ENCODE peak calls at places on chromosome 9, in six cellular contexts. One of them, this sample, is unnamed.

GRCh38 chr9:96599298-96599697 is 20.3 kb downstream of the CDC14B start:
- DNase-seq in HCT116: no peak
- DNase-seq in naive thymus-derived CD4-positive, alpha-beta T cell: no peak
- DNase-seq in foreskin keratinocyte: no peak
- DNase-seq in SJCRH30: no peak
- DNase-seq in ascending aorta: no peak
- DNase-seq in this sample: no peak

GRCh38 chr9:69085523-69086283 is 50.2 kb downstream of the FXN start:
- DNase-seq in HCT116: no peak
- DNase-seq in naive thymus-derived CD4-positive, alpha-beta T cell: no peak
- DNase-seq in foreskin keratinocyte: no peak
- DNase-seq in SJCRH30: no peak
- DNase-seq in ascending aorta: no peak
- DNase-seq in this sample: peak; percentile 54

GRCh38 chr9:75086443-75087278 is 1.3 kb downstream of the NMRK1 start:
- DNase-seq in HCT116: no peak
- DNase-seq in naive thymus-derived CD4-positive, alpha-beta T cell: no peak
- DNase-seq in foreskin keratinocyte: no peak
- DNase-seq in SJCRH30: peak; percentile 67
- DNase-seq in ascending aorta: no peak
- DNase-seq in this sample: peak; percentile 50

GRCh38 chr9:2018764-2019548 is 3.8 kb downstream of the SMARCA2 start:
- DNase-seq in HCT116: no peak
- DNase-seq in naive thymus-derived CD4-positive, alpha-beta T cell: peak; percentile 59
- DNase-seq in foreskin keratinocyte: no peak
- DNase-seq in SJCRH30: no peak
- DNase-seq in ascending aorta: no peak
- DNase-seq in this sample: no peak

GRCh38 chr9:89815903-89816573 is 211.2 kb downstream of the GADD45G start:
- DNase-seq in HCT116: no peak
- DNase-seq in naive thymus-derived CD4-positive, alpha-beta T cell: no peak
- DNase-seq in foreskin keratinocyte: no peak
- DNase-seq in SJCRH30: no peak
- DNase-seq in ascending aorta: no peak
- DNase-seq in this sample: no peak

GRCh38 chr9:124863371-124863831 is 1.5 kb downstream of the ARPC5L start:
- DNase-seq in HCT116: no peak
- DNase-seq in naive thymus-derived CD4-positive, alpha-beta T cell: no peak
- DNase-seq in foreskin keratinocyte: peak; percentile 90
- DNase-seq in SJCRH30: no peak
- DNase-seq in ascending aorta: no peak
- DNase-seq in this sample: no peak

GRCh38 chr9:99387416-99387815 is 165.3 kb downstream of the SEC61B start:
- DNase-seq in HCT116: no peak
- DNase-seq in naive thymus-derived CD4-positive, alpha-beta T cell: no peak
- DNase-seq in foreskin keratinocyte: no peak
- DNase-seq in SJCRH30: no peak
- DNase-seq in ascending aorta: no peak
- DNase-seq in this sample: no peak

GRCh38 chr9:95313010-95313498 is 4.5 kb downstream of the FANCC start:
- DNase-seq in HCT116: peak; percentile 65
- DNase-seq in naive thymus-derived CD4-positive, alpha-beta T cell: no peak
- DNase-seq in foreskin keratinocyte: peak; percentile 54
- DNase-seq in SJCRH30: peak; percentile 78
- DNase-seq in ascending aorta: no peak
- DNase-seq in this sample: peak; percentile 90

GRCh38 chr9:72883867-72884266 is 69.0 kb downstream of the ALDH1A1 start:
- DNase-seq in HCT116: no peak
- DNase-seq in naive thymus-derived CD4-positive, alpha-beta T cell: no peak
- DNase-seq in foreskin keratinocyte: no peak
- DNase-seq in SJCRH30: no peak
- DNase-seq in ascending aorta: no peak
- DNase-seq in this sample: no peak

GRCh38 chr9:113577525-113578261 is 114.2 kb downstream of the RGS3 start:
- DNase-seq in HCT116: no peak
- DNase-seq in naive thymus-derived CD4-positive, alpha-beta T cell: no peak
- DNase-seq in foreskin keratinocyte: no peak
- DNase-seq in SJCRH30: peak; percentile 68
- DNase-seq in ascending aorta: no peak
- DNase-seq in this sample: no peak

GRCh38 chr9:99451121-99451606 is 229.1 kb downstream of the SEC61B start:
- DNase-seq in HCT116: no peak
- DNase-seq in naive thymus-derived CD4-positive, alpha-beta T cell: no peak
- DNase-seq in foreskin keratinocyte: no peak
- DNase-seq in SJCRH30: no peak
- DNase-seq in ascending aorta: no peak
- DNase-seq in this sample: no peak

GRCh38 chr9:4517274-4517673 is 27.0 kb downstream of the SLC1A1 start:
- DNase-seq in HCT116: no peak
- DNase-seq in naive thymus-derived CD4-positive, alpha-beta T cell: no peak
- DNase-seq in foreskin keratinocyte: no peak
- DNase-seq in SJCRH30: no peak
- DNase-seq in ascending aorta: no peak
- DNase-seq in this sample: no peak

GRCh38 chr9:108565651-108566378 is 290.0 kb downstream of the ACTL7B start:
- DNase-seq in HCT116: peak; percentile 72
- DNase-seq in naive thymus-derived CD4-positive, alpha-beta T cell: no peak
- DNase-seq in foreskin keratinocyte: peak; percentile 60
- DNase-seq in SJCRH30: peak; percentile 43
- DNase-seq in ascending aorta: no peak
- DNase-seq in this sample: no peak

GRCh38 chr9:4497855-4498254 is 7.6 kb downstream of the SLC1A1 start:
- DNase-seq in HCT116: no peak
- DNase-seq in naive thymus-derived CD4-positive, alpha-beta T cell: no peak
- DNase-seq in foreskin keratinocyte: no peak
- DNase-seq in SJCRH30: no peak
- DNase-seq in ascending aorta: no peak
- DNase-seq in this sample: no peak

GRCh38 chr9:90854637-90855036 is 53.0 kb downstream of the SYK start:
- DNase-seq in HCT116: no peak
- DNase-seq in naive thymus-derived CD4-positive, alpha-beta T cell: no peak
- DNase-seq in foreskin keratinocyte: peak; percentile 34
- DNase-seq in SJCRH30: no peak
- DNase-seq in ascending aorta: no peak
- DNase-seq in this sample: no peak

GRCh38 chr9:126144617-126145456 is 181.8 kb upstream of the MVB12B start:
- DNase-seq in HCT116: no peak
- DNase-seq in naive thymus-derived CD4-positive, alpha-beta T cell: no peak
- DNase-seq in foreskin keratinocyte: no peak
- DNase-seq in SJCRH30: no peak
- DNase-seq in ascending aorta: no peak
- DNase-seq in this sample: peak; percentile 44

GRCh38 chr9:23380821-23381220 is 445.2 kb downstream of the ELAVL2 start:
- DNase-seq in HCT116: no peak
- DNase-seq in naive thymus-derived CD4-positive, alpha-beta T cell: no peak
- DNase-seq in foreskin keratinocyte: peak; percentile 2
- DNase-seq in SJCRH30: no peak
- DNase-seq in ascending aorta: no peak
- DNase-seq in this sample: no peak

GRCh38 chr9:16245756-16246440 is 624.6 kb downstream of the BNC2 start:
- DNase-seq in HCT116: no peak
- DNase-seq in naive thymus-derived CD4-positive, alpha-beta T cell: no peak
- DNase-seq in foreskin keratinocyte: no peak
- DNase-seq in SJCRH30: no peak
- DNase-seq in ascending aorta: no peak
- DNase-seq in this sample: no peak

GRCh38 chr9:136807281-136808074 is at the start of gene RABL6:
- DNase-seq in HCT116: no peak
- DNase-seq in naive thymus-derived CD4-positive, alpha-beta T cell: peak; percentile 91
- DNase-seq in foreskin keratinocyte: no peak
- DNase-seq in SJCRH30: peak; percentile 76
- DNase-seq in ascending aorta: no peak
- DNase-seq in this sample: peak; percentile 82

GRCh38 chr9:113652355-113653152 is 189.0 kb downstream of the RGS3 start:
- DNase-seq in HCT116: no peak
- DNase-seq in naive thymus-derived CD4-positive, alpha-beta T cell: no peak
- DNase-seq in foreskin keratinocyte: no peak
- DNase-seq in SJCRH30: no peak
- DNase-seq in ascending aorta: no peak
- DNase-seq in this sample: peak; percentile 57

GRCh38 chr9:129702563-129702962 is 37.1 kb downstream of the PRRX2 start:
- DNase-seq in HCT116: no peak
- DNase-seq in naive thymus-derived CD4-positive, alpha-beta T cell: no peak
- DNase-seq in foreskin keratinocyte: peak; percentile 48
- DNase-seq in SJCRH30: peak; percentile 47
- DNase-seq in ascending aorta: no peak
- DNase-seq in this sample: no peak

GRCh38 chr9:113574381-113575262 is 111.1 kb downstream of the RGS3 start:
- DNase-seq in HCT116: no peak
- DNase-seq in naive thymus-derived CD4-positive, alpha-beta T cell: no peak
- DNase-seq in foreskin keratinocyte: peak; percentile 72
- DNase-seq in SJCRH30: no peak
- DNase-seq in ascending aorta: no peak
- DNase-seq in this sample: peak; percentile 46

GRCh38 chr9:89438194-89438593 is 59.7 kb downstream of the SEMA4D start:
- DNase-seq in HCT116: no peak
- DNase-seq in naive thymus-derived CD4-positive, alpha-beta T cell: no peak
- DNase-seq in foreskin keratinocyte: no peak
- DNase-seq in SJCRH30: no peak
- DNase-seq in ascending aorta: no peak
- DNase-seq in this sample: peak; percentile 12

GRCh38 chr9:110936719-110937452 is 101.4 kb downstream of the LPAR1 start:
- DNase-seq in HCT116: no peak
- DNase-seq in naive thymus-derived CD4-positive, alpha-beta T cell: no peak
- DNase-seq in foreskin keratinocyte: no peak
- DNase-seq in SJCRH30: no peak
- DNase-seq in ascending aorta: no peak
- DNase-seq in this sample: no peak

DNA sequence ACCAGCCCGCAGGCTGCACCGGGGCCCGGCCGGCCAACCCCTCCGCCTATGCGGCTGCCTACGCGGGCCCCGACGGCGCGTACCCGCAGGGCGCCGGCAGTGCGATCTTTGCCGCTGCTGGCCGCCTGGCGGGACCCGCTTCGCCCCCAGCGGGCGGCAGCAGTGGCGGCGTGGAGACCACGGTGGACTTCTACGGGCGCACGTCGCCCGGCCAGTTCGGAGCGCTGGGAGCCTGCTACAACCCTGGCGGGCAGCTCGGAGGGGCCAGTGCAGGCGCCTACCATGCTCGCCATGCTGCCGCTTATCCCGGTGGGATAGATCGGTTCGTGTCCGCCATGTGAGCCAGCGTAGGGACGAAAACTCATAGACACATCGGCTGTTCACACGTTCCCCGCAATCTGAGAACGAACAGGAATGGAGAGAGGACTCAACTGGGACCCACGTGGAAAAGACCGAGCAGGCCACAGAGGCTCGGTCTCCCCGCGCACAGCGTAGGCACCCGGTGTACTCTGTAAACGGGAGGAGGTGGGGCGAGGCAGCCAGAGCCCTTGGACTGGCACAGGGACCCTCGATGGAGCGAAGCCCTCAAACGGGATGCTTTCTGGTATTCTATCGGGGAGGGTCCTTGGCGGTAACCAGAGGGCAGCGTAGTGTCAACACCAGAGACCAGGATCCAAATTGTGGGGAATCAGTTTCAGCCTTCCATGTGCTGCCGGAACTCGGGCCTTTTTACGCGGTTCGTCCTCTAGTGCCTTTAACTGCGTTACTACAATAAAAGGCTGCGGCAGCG is 1.9 kb downstream of the FOXE1 start:
- DNase-seq in HCT116: no peak
- DNase-seq in naive thymus-derived CD4-positive, alpha-beta T cell: no peak
- DNase-seq in foreskin keratinocyte: no peak
- DNase-seq in SJCRH30: no peak
- DNase-seq in ascending aorta: no peak
- DNase-seq in this sample: no peak
- H3K27ac ChIP-seq in HCT116: no peak overlapping the region
- H3K27ac ChIP-seq in naive thymus-derived CD4-positive, alpha-beta T cell: no peak overlapping the region
- H3K27ac ChIP-seq in foreskin keratinocyte: no peak overlapping the region
- H3K27ac ChIP-seq in SJCRH30: no peak overlapping the region
- H3K27ac ChIP-seq in ascending aorta: no peak overlapping the region
- H3K27ac ChIP-seq in this sample: no peak overlapping the region

GRCh38 chr9:93127395-93127911 is 6.6 kb downstream of the NINJ1 start:
- DNase-seq in HCT116: no peak
- DNase-seq in naive thymus-derived CD4-positive, alpha-beta T cell: no peak
- DNase-seq in foreskin keratinocyte: no peak
- DNase-seq in SJCRH30: peak; percentile 75
- DNase-seq in ascending aorta: no peak
- DNase-seq in this sample: peak; percentile 64

GRCh38 chr9:93126151-93126781 is 7.8 kb downstream of the NINJ1 start:
- DNase-seq in HCT116: no peak
- DNase-seq in naive thymus-derived CD4-positive, alpha-beta T cell: no peak
- DNase-seq in foreskin keratinocyte: no peak
- DNase-seq in SJCRH30: no peak
- DNase-seq in ascending aorta: no peak
- DNase-seq in this sample: peak; percentile 27

GRCh38 chr9:93125331-93125894 is 8.6 kb downstream of the NINJ1 start:
- DNase-seq in HCT116: no peak
- DNase-seq in naive thymus-derived CD4-positive, alpha-beta T cell: no peak
- DNase-seq in foreskin keratinocyte: no peak
- DNase-seq in SJCRH30: peak; percentile 1
- DNase-seq in ascending aorta: no peak
- DNase-seq in this sample: peak; percentile 9

GRCh38 chr9:93128011-93128714 is 5.9 kb downstream of the NINJ1 start:
- DNase-seq in HCT116: no peak
- DNase-seq in naive thymus-derived CD4-positive, alpha-beta T cell: no peak
- DNase-seq in foreskin keratinocyte: no peak
- DNase-seq in SJCRH30: no peak
- DNase-seq in ascending aorta: no peak
- DNase-seq in this sample: peak; percentile 17

DNA sequence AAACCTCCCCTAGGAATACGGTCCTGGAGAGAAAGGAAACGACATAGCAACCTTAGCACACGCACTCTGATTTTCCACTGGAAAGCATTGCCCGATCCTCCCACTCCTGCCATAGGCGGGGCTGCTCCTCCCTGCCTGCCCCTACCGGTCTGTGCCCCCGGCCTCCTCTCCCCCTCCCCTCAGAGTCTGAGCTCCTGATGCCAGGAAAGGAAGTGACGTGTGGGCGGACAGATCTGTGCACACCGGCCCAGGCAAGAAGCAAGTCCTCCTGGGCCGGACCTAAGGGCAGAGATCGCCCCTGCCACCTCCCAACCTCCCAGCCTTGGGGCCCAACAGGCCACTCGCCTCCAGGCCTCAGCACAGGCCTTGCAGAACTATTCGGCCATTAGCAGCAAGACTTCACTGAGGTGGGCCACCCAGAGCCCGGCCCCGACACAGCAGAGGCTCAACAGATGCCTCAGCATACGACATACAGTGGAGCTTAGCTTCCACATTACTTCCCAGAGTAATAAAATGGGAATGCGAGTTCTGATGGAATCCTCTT is 7.2 kb downstream of the NINJ1 start:
- DNase-seq in HCT116: no peak
- DNase-seq in naive thymus-derived CD4-positive, alpha-beta T cell: no peak
- DNase-seq in foreskin keratinocyte: no peak
- DNase-seq in SJCRH30: no peak
- DNase-seq in ascending aorta: no peak
- DNase-seq in this sample: peak; percentile 46
- H3K4me1 ChIP-seq in HCT116: peaks cover 13% of the 10 kb centered on the region
- H3K4me1 ChIP-seq in naive thymus-derived CD4-positive, alpha-beta T cell: peaks cover 64% of the 10 kb centered on the region
- H3K4me1 ChIP-seq in foreskin keratinocyte: no peaks in the 10 kb centered on the region
- H3K4me1 ChIP-seq in SJCRH30: peaks cover 18% of the 10 kb centered on the region
- H3K4me1 ChIP-seq in ascending aorta: peaks cover 38% of the 10 kb centered on the region
- H3K4me1 ChIP-seq in this sample: no peaks in the 10 kb centered on the region

GRCh38 chr9:127972316-127972871 is 8.4 kb downstream of the EEIG1 start:
- DNase-seq in HCT116: no peak
- DNase-seq in naive thymus-derived CD4-positive, alpha-beta T cell: no peak
- DNase-seq in foreskin keratinocyte: no peak
- DNase-seq in SJCRH30: no peak
- DNase-seq in ascending aorta: no peak
- DNase-seq in this sample: no peak
- H3K27ac ChIP-seq in HCT116: peak overlapping the region; percentile 19
- H3K27ac ChIP-seq in naive thymus-derived CD4-positive, alpha-beta T cell: peak overlapping the region; percentile 84
- H3K27ac ChIP-seq in foreskin keratinocyte: no peak overlapping the region
- H3K27ac ChIP-seq in SJCRH30: no peak overlapping the region
- H3K27ac ChIP-seq in ascending aorta: peak overlapping the region; percentile 63
- H3K27ac ChIP-seq in this sample: no peak overlapping the region

GRCh38 chr9:684055-684949 is 157.2 kb upstream of the DMRT1 start:
- DNase-seq in HCT116: no peak
- DNase-seq in naive thymus-derived CD4-positive, alpha-beta T cell: no peak
- DNase-seq in foreskin keratinocyte: no peak
- DNase-seq in SJCRH30: no peak
- DNase-seq in ascending aorta: no peak
- DNase-seq in this sample: no peak
- H3K4me1 ChIP-seq in HCT116: no peaks in the 10 kb centered on the region
- H3K4me1 ChIP-seq in naive thymus-derived CD4-positive, alpha-beta T cell: no peaks in the 10 kb centered on the region
- H3K4me1 ChIP-seq in foreskin keratinocyte: peaks cover 33% of the 10 kb centered on the region
- H3K4me1 ChIP-seq in SJCRH30: peaks cover 9% of the 10 kb centered on the region
- H3K4me1 ChIP-seq in ascending aorta: peaks cover 5% of the 10 kb centered on the region
- H3K4me1 ChIP-seq in this sample: no peaks in the 10 kb centered on the region

This sample was measured in right lobe of liver.